ENCODE peak calls at places on chromosome 12, in ten cellular contexts. C is pancreas, R is GM06990, H is body of pancreas, S is heart left ventricle, D is astrocyte of the cerebellum, E is fibroblast of the aortic adventitia, F is nephron progenitor cell, J is Calu3, X is omental fat pad. I is an unnamed sample.

GRCh38 chr12:104049278-104050257 is at the start of gene GLT8D2:
- DNase-seq in C (peak), R (no peak), H (peak), S (peak), D (peak), E (peak), F (peak), J (peak), X (peak), I (no peak)

GRCh38 chr12:116832353-116832752 is 48.9 kb downstream of the HRK start:
- DNase-seq in C (no peak), R (no peak), H (no peak), S (no peak), D (no peak), E (no peak), F (no peak), J (no peak), X (no peak), I (no peak)

GRCh38 chr12:51048601-51049369 is 658 bp downstream of the LETMD1 start:
- DNase-seq in C (no peak), R (no peak), H (no peak), S (no peak), D (no peak), E (no peak), F (no peak), J (no peak), X (no peak), I (no peak)

GRCh38 chr12:104653730-104654328 is 197.1 kb downstream of the CHST11 start:
- DNase-seq in C (no peak), R (no peak), H (no peak), S (no peak), D (no peak), E (no peak), F (no peak), J (peak), X (no peak), I (peak)

GRCh38 chr12:106149096-106149784 is 10.5 kb upstream of the NUAK1 start:
- DNase-seq in C (no peak), R (no peak), H (peak), S (no peak), D (no peak), E (peak), F (peak), J (peak), X (no peak), I (no peak)

GRCh38 chr12:64729909-64730584 is 29.2 kb downstream of the GNS start:
- DNase-seq in C (no peak), R (peak), H (no peak), S (no peak), D (no peak), E (no peak), F (no peak), J (no peak), X (no peak), I (peak)

GRCh38 chr12:130916251-130916911 is 37.3 kb upstream of the ADGRD1 start:
- DNase-seq in C (peak), R (peak), H (peak), S (peak), D (no peak), E (peak), F (peak), J (no peak), X (no peak), I (peak)

GRCh38 chr12:92472198-92472597 is 230.6 kb upstream of the PLEKHG7 start:
- DNase-seq in C (no peak), R (no peak), H (no peak), S (no peak), D (no peak), E (peak), F (no peak), J (no peak), X (no peak), I (no peak)

GRCh38 chr12:96368233-96368632 is 32.0 kb downstream of the CDK17 start:
- DNase-seq in C (no peak), R (no peak), H (no peak), S (no peak), D (no peak), E (peak), F (no peak), J (no peak), X (no peak), I (no peak)

GRCh38 chr12:131830335-131831020 is 2.3 kb downstream of the MMP17 start:
- DNase-seq in C (peak), R (no peak), H (peak), S (peak), D (peak), E (peak), F (peak), J (peak), X (peak), I (peak)

GRCh38 chr12:15151141-15152091 is 69.8 kb downstream of the RERG start:
- DNase-seq in C (no peak), R (no peak), H (peak), S (no peak), D (no peak), E (peak), F (no peak), J (peak), X (no peak), I (peak)

GRCh38 chr12:24537241-24537860 is 411.6 kb downstream of the BCAT1 start:
- DNase-seq in C (no peak), R (no peak), H (no peak), S (no peak), D (no peak), E (peak), F (no peak), J (no peak), X (no peak), I (no peak)

GRCh38 chr12:98725481-98726247 is 80.6 kb downstream of the APAF1 start:
- DNase-seq in C (no peak), R (no peak), H (peak), S (no peak), D (peak), E (peak), F (peak), J (peak), X (no peak), I (peak)

GRCh38 chr12:104416637-104417036 is 40.1 kb upstream of the CHST11 start:
- DNase-seq in C (no peak), R (no peak), H (no peak), S (no peak), D (no peak), E (no peak), F (no peak), J (no peak), X (no peak), I (no peak)

GRCh38 chr12:110279561-110279960 is 1.5 kb upstream of the ATP2A2 start:
- DNase-seq in C (no peak), R (no peak), H (no peak), S (no peak), D (no peak), E (no peak), F (no peak), J (no peak), X (no peak), I (no peak)

GRCh38 chr12:69685810-69686209 is 13.3 kb downstream of the BEST3 start:
- DNase-seq in C (no peak), R (no peak), H (no peak), S (no peak), D (peak), E (peak), F (no peak), J (no peak), X (no peak), I (no peak)

GRCh38 chr12:131120831-131121271 is 167.1 kb downstream of the ADGRD1 start:
- DNase-seq in C (no peak), R (no peak), H (no peak), S (no peak), D (no peak), E (no peak), F (no peak), J (no peak), X (no peak), I (no peak)

GRCh38 chr12:91718326-91718725 is 427.3 kb downstream of the BTG1 start:
- DNase-seq in C (no peak), R (no peak), H (no peak), S (no peak), D (no peak), E (no peak), F (no peak), J (no peak), X (no peak), I (no peak)

GRCh38 chr12:119843100-119843499 is 34.0 kb downstream of the CIT start:
- DNase-seq in C (no peak), R (no peak), H (no peak), S (no peak), D (peak), E (peak), F (no peak), J (no peak), X (no peak), I (no peak)

GRCh38 chr12:132158677-132159554 is 14.7 kb downstream of the NOC4L start:
- DNase-seq in C (peak), R (no peak), H (no peak), S (peak), D (no peak), E (no peak), F (no peak), J (no peak), X (no peak), I (no peak)

GRCh38 chr12:73632661-73633060 is 905.0 kb upstream of the ATXN7L3B start:
- DNase-seq in C (no peak), R (no peak), H (no peak), S (no peak), D (no peak), E (no peak), F (no peak), J (no peak), X (no peak), I (no peak)

GRCh38 chr12:27970391-27970980 is 2.0 kb downstream of the PTHLH start:
- DNase-seq in C (peak), R (peak), H (no peak), S (peak), D (no peak), E (peak), F (peak), J (no peak), X (no peak), I (peak)

GRCh38 chr12:103858953-103859601 is 18.0 kb upstream of the NT5DC3 start:
- DNase-seq in C (no peak), R (no peak), H (no peak), S (peak), D (peak), E (peak), F (no peak), J (peak), X (peak), I (no peak)

GRCh38 chr12:107912421-107913004 is 138.0 kb downstream of the ASCL4 start:
- DNase-seq in C (peak), R (peak), H (peak), S (peak), D (no peak), E (no peak), F (peak), J (peak), X (no peak), I (peak)

GRCh38 chr12:18139989-18140596 is 50.1 kb upstream of the RERGL start:
- DNase-seq in C (no peak), R (no peak), H (no peak), S (no peak), D (peak), E (peak), F (no peak), J (no peak), X (no peak), I (no peak)

GRCh38 chr12:112172556-112173324 is 47.4 kb downstream of the TRAFD1 start:
- DNase-seq in C (no peak), R (no peak), H (no peak), S (no peak), D (no peak), E (no peak), F (no peak), J (no peak), X (no peak), I (no peak)

GRCh38 chr12:31728289-31728916 is 418 bp downstream of the AMN1 start:
- DNase-seq in C (peak), R (no peak), H (peak), S (peak), D (no peak), E (no peak), F (no peak), J (peak), X (no peak), I (peak)

GRCh38 chr12:106039242-106039641 is 99.5 kb downstream of the NUAK1 start:
- DNase-seq in C (no peak), R (no peak), H (no peak), S (no peak), D (no peak), E (no peak), F (no peak), J (no peak), X (no peak), I (no peak)

GRCh38 chr12:67593041-67593870 is 55.3 kb upstream of the DYRK2 start:
- DNase-seq in C (peak), R (no peak), H (peak), S (no peak), D (no peak), E (peak), F (no peak), J (peak), X (no peak), I (no peak)

GRCh38 chr12:97336896-97337751 is 125.5 kb upstream of the RMST start:
- DNase-seq in C (no peak), R (no peak), H (no peak), S (no peak), D (no peak), E (no peak), F (no peak), J (no peak), X (no peak), I (no peak)

GRCh38 chr12:119748512-119748911 is 80.6 kb downstream of the PRKAB1 start:
- DNase-seq in C (no peak), R (no peak), H (no peak), S (no peak), D (no peak), E (no peak), F (no peak), J (no peak), X (no peak), I (no peak)

GRCh38 chr12:7374423-7375144 is 69.4 kb downstream of the CD163L1 start:
- DNase-seq in C (peak), R (peak), H (peak), S (peak), D (no peak), E (peak), F (peak), J (peak), X (no peak), I (peak)
- TF ChIP-seq CTCF in C (peak), R (peak), H (peak), S (no peak), D (peak), E (peak), F (peak), J (peak), X (no peak), I (peak)

DNA sequence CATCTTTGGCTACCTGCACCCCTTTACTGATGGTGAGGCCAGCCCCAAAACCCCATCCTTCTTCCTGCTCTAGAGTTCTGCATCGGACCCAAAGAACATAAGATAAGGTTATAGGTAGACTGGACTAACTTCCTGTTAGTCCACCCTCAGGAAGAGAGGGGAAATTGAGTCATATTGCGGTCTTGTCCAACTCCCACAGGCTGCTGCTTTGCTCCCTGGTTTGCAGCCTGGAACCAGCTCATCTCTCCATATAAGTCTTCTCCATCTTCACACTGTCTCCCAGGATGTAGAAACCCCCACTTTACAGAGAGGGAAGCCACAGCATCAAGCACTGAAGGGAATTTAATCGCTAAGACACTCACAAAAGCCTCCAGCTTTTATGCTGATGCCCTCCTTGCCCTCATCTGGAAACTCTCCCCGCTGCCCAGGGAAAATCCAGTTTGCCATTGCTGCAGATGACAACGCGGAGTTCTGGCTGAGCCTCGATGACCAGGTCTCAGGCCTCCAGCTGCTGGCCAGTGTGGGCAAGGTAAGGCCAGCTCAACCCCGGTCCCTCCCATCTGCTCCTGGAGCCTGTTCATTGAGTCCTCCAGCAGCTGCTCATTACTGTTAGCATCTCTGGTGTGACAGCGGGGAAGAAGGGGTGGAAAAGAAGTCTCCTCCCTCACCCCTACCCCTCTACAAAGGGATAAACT is 85.3 kb downstream of the B4GALNT3 start:
- DNase-seq in C (no peak), R (no peak), H (no peak), S (peak), D (no peak), E (no peak), F (no peak), J (no peak), X (no peak), I (no peak)
- TF ChIP-seq CTCF in C (no peak), R (no peak), H (no peak), S (no peak), D (no peak), E (no peak), F (no peak), J (no peak), X (no peak), I (no peak)

GRCh38 chr12:11635341-11635740 is 14.1 kb upstream of the ETV6 start:
- DNase-seq in C (no peak), R (no peak), H (no peak), S (no peak), D (no peak), E (no peak), F (no peak), J (no peak), X (no peak), I (no peak)

GRCh38 chr12:11642785-11643184 is 6.7 kb upstream of the ETV6 start:
- DNase-seq in C (no peak), R (no peak), H (no peak), S (no peak), D (no peak), E (no peak), F (no peak), J (no peak), X (no peak), I (no peak)

GRCh38 chr12:11639463-11639862 is 10.0 kb upstream of the ETV6 start:
- DNase-seq in C (no peak), R (no peak), H (no peak), S (no peak), D (no peak), E (no peak), F (no peak), J (no peak), X (no peak), I (no peak)

GRCh38 chr12:11641522-11641921 is 8.0 kb upstream of the ETV6 start:
- DNase-seq in C (no peak), R (no peak), H (no peak), S (no peak), D (no peak), E (no peak), F (no peak), J (no peak), X (no peak), I (no peak)

GRCh38 chr12:11638271-11638916 is 11.1 kb upstream of the ETV6 start:
- DNase-seq in C (no peak), R (no peak), H (no peak), S (no peak), D (no peak), E (peak), F (no peak), J (no peak), X (no peak), I (no peak)
- TF ChIP-seq CTCF in C (no peak), R (no peak), H (no peak), S (no peak), D (no peak), E (no peak), F (no peak), J (no peak), X (no peak), I (no peak)

GRCh38 chr12:45586486-45586885 is 143.0 kb upstream of the ARID2 start:
- DNase-seq in C (no peak), R (no peak), H (no peak), S (no peak), D (no peak), E (no peak), F (no peak), J (no peak), X (no peak), I (no peak)

GRCh38 chr12:45587042-45587441 is 142.5 kb upstream of the ARID2 start:
- DNase-seq in C (no peak), R (no peak), H (no peak), S (no peak), D (no peak), E (no peak), F (no peak), J (no peak), X (no peak), I (no peak)

GRCh38 chr12:45585522-45586230 is 143.8 kb upstream of the ARID2 start:
- DNase-seq in C (no peak), R (no peak), H (no peak), S (no peak), D (no peak), E (no peak), F (no peak), J (no peak), X (no peak), I (no peak)

GRCh38 chr12:45590646-45591045 is 138.9 kb upstream of the ARID2 start:
- DNase-seq in C (no peak), R (no peak), H (no peak), S (no peak), D (no peak), E (no peak), F (no peak), J (no peak), X (no peak), I (no peak)

GRCh38 chr12:45587877-45588530 is 141.5 kb upstream of the ARID2 start:
- DNase-seq in C (no peak), R (no peak), H (peak), S (no peak), D (no peak), E (no peak), F (no peak), J (peak), X (no peak), I (no peak)
- TF ChIP-seq CTCF in C (no peak), R (peak), H (no peak), S (no peak), D (no peak), E (no peak), F (no peak), J (no peak), X (no peak), I (no peak)

DNA sequence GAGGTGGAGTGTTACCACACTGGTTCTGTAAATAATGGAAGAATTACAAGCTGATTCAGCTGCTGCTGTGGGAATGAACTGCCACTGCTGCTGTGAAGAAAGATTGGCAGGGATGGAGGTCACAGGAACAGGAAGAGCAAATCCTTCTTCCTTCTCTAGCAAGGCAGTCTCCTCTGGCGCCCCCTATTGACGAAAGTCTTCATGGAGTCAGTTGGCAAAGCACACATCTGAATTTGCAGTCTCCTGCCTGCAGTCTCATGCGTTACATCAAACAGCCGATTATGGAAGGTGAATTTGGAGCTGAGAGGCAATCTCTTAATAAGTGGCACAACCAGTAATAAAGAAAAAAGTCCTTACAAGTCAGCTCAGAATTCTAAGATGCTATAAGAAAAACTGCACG is 106.0 kb upstream of the TMTC1 start:
- DNase-seq in C (peak), R (no peak), H (peak), S (peak), D (no peak), E (peak), F (peak), J (peak), X (peak), I (no peak)
- TF ChIP-seq CTCF in C (peak), R (peak), H (no peak), S (peak), D (peak), E (peak), F (peak), J (no peak), X (no peak), I (peak)

DNA sequence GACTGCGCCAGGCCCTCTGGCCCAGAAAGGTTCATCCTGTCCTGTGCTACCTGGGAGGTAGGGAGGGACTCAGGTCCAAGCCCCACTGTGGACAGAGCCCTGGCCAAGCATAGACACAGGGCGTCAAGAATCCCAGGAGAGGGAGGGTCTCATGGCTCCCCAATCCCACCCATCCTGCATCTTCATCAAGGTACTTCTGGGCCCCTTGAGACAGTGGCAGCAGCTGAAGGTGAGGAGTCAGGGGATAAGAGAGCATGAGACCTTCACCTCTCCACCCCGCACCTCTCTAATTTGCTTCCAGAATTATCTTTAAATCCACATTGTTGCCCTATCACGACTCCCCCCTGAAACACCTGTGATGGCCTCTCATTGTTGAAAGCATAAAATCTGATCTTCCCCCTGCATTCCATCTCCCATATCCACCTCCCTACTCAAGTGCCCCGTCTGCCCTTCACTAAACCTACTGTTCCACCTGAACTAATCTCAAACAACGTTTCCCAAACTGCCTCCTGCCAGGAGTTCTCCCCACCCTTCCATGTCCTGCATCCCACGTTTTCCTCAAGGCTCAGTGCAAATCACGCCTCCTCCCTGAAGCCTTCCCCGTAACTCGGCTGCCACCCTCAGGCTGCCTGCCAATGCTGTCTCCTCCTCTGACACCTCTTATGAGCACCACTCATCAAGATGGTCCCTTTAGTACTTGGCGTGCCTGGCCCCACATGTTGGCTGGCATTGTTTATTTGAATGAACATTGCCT is 27.1 kb downstream of the KRT18 start:
- DNase-seq in C (no peak), R (no peak), H (no peak), S (no peak), D (no peak), E (no peak), F (no peak), J (peak), X (no peak), I (no peak)
- TF ChIP-seq CTCF in C (no peak), R (no peak), H (no peak), S (no peak), D (no peak), E (no peak), F (peak), J (no peak), X (no peak), I (no peak)

I was measured in GM13976.